ENCODE peak calls at places on chromosomes 5 and 9, in eight cellular contexts. W is brain microvascular endothelial cell; S is tibial artery; V is body of pancreas; N is MM.1S; F is RWPE2; Z is CD4-positive, alpha-beta memory T cell; K is K562. Q is an unnamed sample. For H3K36me3, the result is how much of the 10 kb centered on the place peaks cover.

GRCh38 chr5:93637697-93638096 is 54.7 kb downstream of the NR2F1 start:
- DNase-seq in K (no peak), F (no peak), N (no peak), W (no peak), V (no peak), S (no peak), Z (no peak), Q (no peak)

GRCh38 chr5:139431706-139432105 is 7.6 kb downstream of the DNAJC18 start:
- DNase-seq in V (no peak), W (no peak), S (no peak), F (no peak), K (no peak), Z (no peak), N (no peak), Q (no peak)

GRCh38 chr5:16870878-16871277 is 65.2 kb downstream of the MYO10 start:
- DNase-seq in Z (no peak), F (no peak), S (no peak), W (no peak), K (no peak), V (no peak), N (no peak), Q (no peak)

GRCh38 chr9:116377179-116377790 is 223.7 kb downstream of the PAPPA start:
- DNase-seq in Z (no peak), F (no peak), V (no peak), N (no peak), S (no peak), W (peak), K (no peak), Q (no peak)

GRCh38 chr9:5140151-5140550 is 45.3 kb downstream of the INSL6 start:
- DNase-seq in N (no peak), Z (no peak), W (no peak), V (no peak), K (no peak), F (no peak), S (no peak), Q (no peak)

GRCh38 chr5:71629950-71630349 is 42.8 kb downstream of the MCCC2 start:
- DNase-seq in K (no peak), W (no peak), V (no peak), F (no peak), S (no peak), N (no peak), Z (no peak), Q (no peak)

GRCh38 chr5:100574716-100575115 is 39.5 kb downstream of the FAM174A start:
- DNase-seq in F (no peak), K (no peak), Z (no peak), S (no peak), W (no peak), N (no peak), V (no peak), Q (no peak)

GRCh38 chr9:130542457-130543228 is 36.7 kb upstream of the FUBP3 start:
- DNase-seq in K (peak), V (no peak), S (no peak), Z (no peak), W (no peak), F (no peak), N (no peak), Q (no peak)

GRCh38 chr9:113574381-113575262 is 111.1 kb downstream of the RGS3 start:
- DNase-seq in W (no peak), F (peak), V (no peak), S (peak), K (no peak), N (no peak), Z (no peak), Q (no peak)

GRCh38 chr5:5887818-5888217 is 465.3 kb downstream of the ICE1 start:
- DNase-seq in K (no peak), W (no peak), N (no peak), V (no peak), Z (no peak), S (no peak), F (no peak), Q (no peak)

GRCh38 chr9:123111977-123112869 is 78.8 kb downstream of the GPR21 start:
- DNase-seq in N (peak), S (no peak), F (no peak), Z (peak), W (peak), V (no peak), K (no peak), Q (peak)

GRCh38 chr5:157247267-157247666 is 18.7 kb upstream of the CYFIP2 start:
- DNase-seq in K (no peak), W (no peak), N (no peak), Z (no peak), S (no peak), F (no peak), V (no peak), Q (no peak)

GRCh38 chr5:17839848-17840247 is 205.6 kb downstream of the TAF11L14 start:
- DNase-seq in F (no peak), S (no peak), W (no peak), Z (no peak), K (no peak), V (no peak), N (no peak), Q (no peak)

GRCh38 chr5:37015795-37016666 is 139.5 kb downstream of the NIPBL start:
- DNase-seq in S (no peak), F (no peak), Z (no peak), N (no peak), K (no peak), W (no peak), V (no peak), Q (no peak)
- H3K36me3 ChIP-seq in S (half or more), F (half or more), Z (under half), N (under half), K (half or more), W (under half), V (under half), Q (half or more)

GRCh38 chr5:150539206-150539605 is 31.3 kb downstream of the NDST1 start:
- DNase-seq in V (no peak), F (no peak), S (no peak), N (no peak), K (no peak), W (no peak), Z (no peak), Q (no peak)
- H3K36me3 ChIP-seq in V (under half), F (half or more), S (half or more), N (under half), K (half or more), W (half or more), Z (under half), Q (half or more)

DNA sequence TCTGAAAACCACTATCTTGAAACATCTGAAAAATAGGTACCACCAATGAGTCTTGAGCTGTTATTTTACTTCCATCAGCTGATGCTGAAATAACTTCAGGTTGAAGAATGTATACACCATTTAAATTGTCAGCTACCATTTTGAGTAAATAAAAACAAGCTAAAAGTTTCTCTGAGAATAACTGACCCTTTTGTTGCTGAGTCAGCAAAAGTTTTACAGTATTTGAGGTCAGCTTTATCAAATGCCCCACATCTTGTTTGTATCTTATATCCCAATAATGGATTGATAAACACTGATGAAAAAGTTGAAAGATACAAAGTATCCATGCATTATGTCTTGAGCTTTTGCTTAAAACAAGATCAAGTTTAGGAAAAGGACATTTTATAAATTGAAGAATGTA is 22.8 kb downstream of the CPLANE1 start:
- DNase-seq in F (no peak), V (no peak), S (no peak), W (no peak), N (no peak), Z (no peak), K (no peak), Q (no peak)
- H3K36me3 ChIP-seq in F (half or more), V (under half), S (half or more), W (under half), N (under half), Z (under half), K (under half), Q (under half)

GRCh38 chr5:173094012-173094661 is 38.0 kb downstream of the CREBRF start:
- DNase-seq in S (no peak), W (peak), V (no peak), Z (no peak), F (no peak), N (no peak), K (no peak), Q (no peak)

GRCh38 chr5:173091981-173092380 is 35.8 kb downstream of the CREBRF start:
- DNase-seq in S (no peak), Z (no peak), F (no peak), V (no peak), K (no peak), N (no peak), W (no peak), Q (no peak)

GRCh38 chr5:173093597-173093996 is 37.4 kb downstream of the CREBRF start:
- DNase-seq in V (no peak), Z (no peak), F (no peak), S (no peak), K (no peak), W (no peak), N (no peak), Q (no peak)

GRCh38 chr5:173089581-173089980 is 33.4 kb downstream of the CREBRF start:
- DNase-seq in W (no peak), S (no peak), K (no peak), N (no peak), V (no peak), F (no peak), Z (no peak), Q (no peak)

DNA sequence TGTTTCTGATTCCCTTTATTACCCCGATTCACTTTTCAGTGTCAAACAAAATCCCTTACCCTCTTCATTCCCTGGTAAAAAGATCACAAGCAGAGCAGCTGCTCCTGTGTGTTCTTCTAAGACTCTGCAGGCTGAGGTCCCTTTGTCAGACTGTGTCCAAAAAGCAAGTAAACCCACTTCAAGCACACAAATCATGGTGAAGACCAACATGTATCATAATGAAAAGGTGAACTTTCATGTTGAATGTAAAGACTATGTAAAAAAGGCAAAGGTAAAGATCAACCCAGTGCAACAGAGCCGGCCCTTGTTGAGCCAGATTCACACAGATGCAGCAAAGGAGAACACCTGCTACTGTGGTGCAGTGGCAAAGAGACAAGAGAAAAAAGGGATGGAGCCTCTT is 34.5 kb downstream of the CREBRF start:
- DNase-seq in Z (no peak), S (no peak), N (no peak), W (no peak), K (no peak), F (no peak), V (no peak), Q (no peak)
- H3K36me3 ChIP-seq in Z (under half), S (under half), N (under half), W (under half), K (under half), F (under half), V (under half), Q (under half)

DNA sequence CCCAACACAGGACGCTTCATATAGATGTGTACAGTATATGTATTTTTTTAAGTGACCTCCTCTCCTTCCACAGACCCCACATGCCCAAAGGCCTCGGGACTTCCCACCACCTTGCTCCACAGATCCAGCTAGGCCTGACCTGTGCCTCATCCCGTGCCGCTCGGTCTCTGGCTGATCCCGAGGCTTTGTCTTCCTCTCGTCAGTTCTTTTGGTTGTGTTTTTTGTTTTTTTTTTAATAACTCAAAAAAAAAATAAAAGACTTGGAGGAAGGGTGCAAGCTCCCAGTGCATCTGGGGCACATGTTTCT is 12.7 kb downstream of the CD74 start:
- DNase-seq in S (no peak), Z (no peak), F (no peak), W (no peak), N (no peak), K (no peak), V (no peak), Q (no peak)
- H3K36me3 ChIP-seq in S (under half), Z (half or more), F (half or more), W (under half), N (under half), K (half or more), V (under half), Q (half or more)

GRCh38 chr5:83007755-83008154 is 69.4 kb downstream of the TMEM167A start:
- DNase-seq in W (no peak), Z (no peak), S (no peak), F (no peak), V (no peak), N (no peak), K (no peak), Q (no peak)
- H3K36me3 ChIP-seq in W (under half), Z (under half), S (under half), F (under half), V (under half), N (under half), K (under half), Q (under half)

Q was measured in OCI-LY7.